ENCODE peak calls at places on chromosome 10, in six cellular contexts. Z is hepatocyte, G is tibial artery, N is heart right ventricle, L is HFF-Myc, C is fibroblast of the aortic adventitia. F is an unnamed sample.

GRCh38 chr10:21807162-21807561 is 196.4 kb downstream of the DNAJC1 start:
- DNase-seq in Z (no peak), G (no peak), N (no peak), L (no peak), C (no peak), F (no peak)

GRCh38 chr10:10647331-10647730 is 370.3 kb upstream of the CELF2 start:
- DNase-seq in Z (no peak), G (no peak), N (no peak), L (no peak), C (no peak), F (no peak)

GRCh38 chr10:72704117-72704516 is 12.2 kb downstream of the MCU start:
- DNase-seq in Z (no peak), G (no peak), N (no peak), L (no peak), C (no peak), F (no peak)

GRCh38 chr10:21402606-21403083 is 122.8 kb downstream of the SKIDA1 start:
- DNase-seq in Z (no peak), G (no peak), N (peak; percentile 28), L (no peak), C (peak; percentile 70), F (peak; percentile 27)

GRCh38 chr10:99938563-99938962 is 71.2 kb downstream of the DNMBP start:
- DNase-seq in Z (no peak), G (no peak), N (no peak), L (no peak), C (peak; percentile 68), F (no peak)

GRCh38 chr10:61617586-61617985 is 45.1 kb upstream of the CABCOCO1 start:
- DNase-seq in Z (no peak), G (no peak), N (no peak), L (no peak), C (no peak), F (no peak)

GRCh38 chr10:1212571-1213141 is 156.5 kb downstream of the WDR37 start:
- DNase-seq in Z (no peak), G (no peak), N (no peak), L (no peak), C (no peak), F (no peak)

GRCh38 chr10:93030409-93030808 is 30.2 kb upstream of the CYP26C1 start:
- DNase-seq in Z (peak; percentile 13), G (no peak), N (no peak), L (peak; percentile 22), C (peak; percentile 78), F (peak; percentile 36)

GRCh38 chr10:17226891-17227303 is 1.1 kb upstream of the VIM start:
- DNase-seq in Z (no peak), G (no peak), N (no peak), L (no peak), C (no peak), F (no peak)

GRCh38 chr10:121070671-121071070 is 219.5 kb downstream of the WDR11 start:
- DNase-seq in Z (no peak), G (no peak), N (no peak), L (no peak), C (no peak), F (no peak)

GRCh38 chr10:123663522-123663921 is 2.6 kb upstream of the GPR26 start:
- DNase-seq in Z (no peak), G (no peak), N (no peak), L (no peak), C (no peak), F (no peak)

GRCh38 chr10:101116754-101117153 is 14.3 kb upstream of the TLX1 start:
- DNase-seq in Z (no peak), G (no peak), N (no peak), L (no peak), C (no peak), F (no peak)

GRCh38 chr10:110898391-110898790 is 20.6 kb downstream of the BBIP1 start:
- DNase-seq in Z (no peak), G (no peak), N (no peak), L (no peak), C (peak; percentile 31), F (no peak)

GRCh38 chr10:110892602-110893001 is 20.9 kb downstream of the PDCD4 start:
- DNase-seq in Z (no peak), G (no peak), N (no peak), L (no peak), C (no peak), F (no peak)

GRCh38 chr10:110897184-110897583 is 21.8 kb downstream of the BBIP1 start:
- DNase-seq in Z (no peak), G (no peak), N (no peak), L (no peak), C (no peak), F (no peak)

DNA sequence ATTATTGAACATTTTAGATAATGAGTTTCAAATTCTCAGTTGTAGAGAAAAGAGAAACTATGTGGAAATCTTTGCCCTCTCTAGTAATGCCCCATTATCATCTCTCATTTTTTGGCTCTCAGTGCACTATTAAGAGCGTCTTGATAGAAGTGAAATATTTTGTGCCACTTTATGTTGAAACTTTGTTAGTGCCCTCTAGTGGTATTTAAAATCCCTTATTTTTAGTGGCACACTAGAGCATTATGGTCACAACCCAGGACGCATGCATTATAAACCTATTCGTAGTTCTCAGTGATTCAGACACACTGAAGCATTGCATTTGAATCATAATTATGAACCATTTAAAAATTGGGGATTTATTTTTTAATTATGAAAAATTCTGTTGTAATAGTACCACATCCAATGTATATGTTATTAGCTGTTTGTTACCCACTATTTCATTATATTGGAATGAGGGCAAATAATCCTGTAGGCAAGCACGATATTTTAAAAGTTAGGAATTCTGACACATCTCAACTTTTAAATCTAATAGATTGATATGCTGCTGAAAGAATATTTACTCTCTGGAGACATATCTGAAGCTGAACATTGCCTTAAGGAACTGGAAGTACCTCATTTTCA is 21.9 kb downstream of the PDCD4 start:
- DNase-seq in Z (peak; percentile 54), G (no peak), N (no peak), L (no peak), C (peak; percentile 65), F (no peak)
- TF ChIP-seq CTCF in Z (peak; percentile 66), G (peak; percentile 73), N (peak; percentile 63), L (peak; percentile 32), C (peak; percentile 52), F (peak; percentile 39)

GRCh38 chr10:104329754-104330153 is 8.5 kb downstream of the ITPRIP start:
- DNase-seq in Z (no peak), G (no peak), N (no peak), L (no peak), C (peak; percentile 92), F (no peak)

GRCh38 chr10:104327745-104328635 is 10.3 kb downstream of the ITPRIP start:
- DNase-seq in Z (peak; percentile 44), G (no peak), N (peak; percentile 54), L (peak; percentile 59), C (peak; percentile 76), F (peak; percentile 73)

GRCh38 chr10:104326991-104327610 is 11.2 kb downstream of the ITPRIP start:
- DNase-seq in Z (no peak), G (no peak), N (no peak), L (no peak), C (no peak), F (no peak)

GRCh38 chr10:104328916-104329710 is 9.2 kb downstream of the ITPRIP start:
- DNase-seq in Z (peak; percentile 75), G (peak; percentile 85), N (peak; percentile 77), L (no peak), C (peak; percentile 96), F (no peak)

DNA sequence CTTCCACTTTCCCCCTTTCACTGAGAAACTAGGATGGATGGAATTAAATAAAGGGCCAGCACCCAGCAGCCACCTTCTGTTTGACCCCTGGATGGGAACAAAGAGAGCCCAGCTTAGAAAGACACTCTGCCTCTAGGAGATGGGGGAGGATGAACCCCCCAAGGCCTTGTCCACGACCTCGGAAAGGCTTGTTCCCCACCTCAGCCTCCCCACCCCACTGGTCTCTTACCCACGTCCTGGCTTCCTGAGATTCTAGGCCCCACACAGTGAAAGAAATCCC is 9.7 kb downstream of the ITPRIP start:
- DNase-seq in Z (no peak), G (no peak), N (no peak), L (no peak), C (no peak), F (no peak)
- H3K4me3 ChIP-seq in Z (no peak overlapping the region), G (peak overlapping the region; percentile 18), N (no peak overlapping the region), L (peak overlapping the region; percentile 41), C (peak overlapping the region; percentile 61), F (peak overlapping the region; percentile 22)

DNA sequence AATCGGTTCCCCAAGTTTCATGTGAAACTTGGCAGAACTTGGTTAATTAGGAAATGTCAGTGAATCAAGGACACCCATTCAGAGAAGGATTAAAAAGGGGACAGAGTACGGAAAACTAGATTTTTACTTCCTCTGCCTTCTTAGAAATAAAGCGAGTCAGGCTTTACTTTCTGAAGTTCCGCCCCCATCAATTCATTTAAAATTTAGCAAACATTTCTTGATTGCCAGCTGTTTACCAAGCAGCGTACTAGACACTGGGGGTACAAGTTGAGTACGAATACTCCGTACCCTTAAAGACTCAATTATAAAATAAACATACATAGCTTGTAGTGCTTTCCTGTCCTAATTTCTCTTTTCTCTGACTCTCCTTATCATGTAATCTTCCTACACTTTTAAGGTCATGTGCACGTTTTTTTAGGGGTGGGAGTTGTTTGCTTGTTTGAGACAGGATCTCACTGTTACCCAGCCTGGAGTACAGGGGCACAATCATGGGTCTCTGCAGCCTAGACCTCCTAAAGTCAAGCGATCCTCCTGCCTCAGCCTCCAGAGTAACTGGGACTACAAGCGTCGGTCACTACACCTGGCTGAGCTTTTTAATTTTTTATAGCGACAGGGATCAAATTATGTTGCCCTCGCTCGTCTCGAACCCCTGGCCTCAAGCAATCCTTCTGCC is 704 bp upstream of the ABI1 start:
- DNase-seq in Z (no peak), G (no peak), N (no peak), L (no peak), C (no peak), F (no peak)
- TF ChIP-seq CTCF in Z (no peak), G (peak; percentile 43), N (peak; percentile 83), L (no peak), C (no peak), F (no peak)

GRCh38 chr10:34539533-34540315 is 275.4 kb downstream of the PARD3 start:
- DNase-seq in Z (peak; percentile 39), G (peak; percentile 29), N (peak; percentile 7), L (no peak), C (peak; percentile 66), F (no peak)
- H3K4me3 ChIP-seq in Z (no peak overlapping the region), G (peak overlapping the region; percentile 46), N (no peak overlapping the region), L (peak overlapping the region; percentile 8), C (peak overlapping the region; percentile 42), F (no peak overlapping the region)

GRCh38 chr10:4307784-4308364 is 518.1 kb upstream of the AKR1E2 start:
- DNase-seq in Z (peak; percentile 8), G (no peak), N (no peak), L (no peak), C (peak; percentile 77), F (no peak)
- TF ChIP-seq CTCF in Z (no peak), G (no peak), N (no peak), L (no peak), C (no peak), F (no peak)